ENCODE peak calls at places on chromosomes 16 and 17, in ten cellular contexts. I is transverse colon, U is stomach, C is prostate gland, Y is H1, L is spleen, P is endothelial cell of umbilical vein, W is HCT116, S is GM12878, B is vagina. F is an unnamed sample.
A peak's percentile ranks its signal among the peaks of the same experiment; 100 is the strongest.

GRCh38 chr17:4658478-4659305 is 17.2 kb upstream of the ALOX15 start:
- DNase-seq in I (no peak), U (no peak), C (no peak), Y (no peak), L (no peak), P (peak; percentile 51), W (no peak), S (no peak), B (no peak), F (no peak)

GRCh38 chr16:84115919-84116719 is 623 bp downstream of the MBTPS1 start:
- DNase-seq in I (peak; percentile 62), U (peak; percentile 66), C (peak; percentile 41), Y (no peak), L (no peak), P (peak; percentile 52), W (no peak), S (no peak), B (no peak), F (no peak)

GRCh38 chr17:82587234-82588086 is 60.8 kb downstream of the WDR45B start:
- DNase-seq in I (no peak), U (no peak), C (no peak), Y (no peak), L (no peak), P (peak; percentile 30), W (no peak), S (no peak), B (no peak), F (no peak)

GRCh38 chr16:67284699-67285646 is 5.6 kb downstream of the PLEKHG4 start:
- DNase-seq in I (peak; percentile 49), U (peak; percentile 61), C (peak; percentile 36), Y (peak; percentile 82), L (no peak), P (peak; percentile 13), W (no peak), S (no peak), B (no peak), F (no peak)

GRCh38 chr17:68085751-68086445 is 50.4 kb downstream of the KPNA2 start:
- DNase-seq in I (peak; percentile 59), U (peak; percentile 43), C (no peak), Y (no peak), L (no peak), P (peak; percentile 20), W (no peak), S (no peak), B (peak; percentile 31), F (no peak)

GRCh38 chr16:11682655-11683096 is 14.4 kb downstream of the SNN start:
- DNase-seq in I (no peak), U (no peak), C (no peak), Y (no peak), L (no peak), P (no peak), W (no peak), S (no peak), B (no peak), F (no peak)

GRCh38 chr17:58327363-58328194 is 1.0 kb downstream of the TSPOAP1 start:
- DNase-seq in I (no peak), U (no peak), C (no peak), Y (no peak), L (peak; percentile 92), P (no peak), W (no peak), S (no peak), B (no peak), F (no peak)

GRCh38 chr16:6645758-6646423 is 686.8 kb upstream of the RBFOX1 start:
- DNase-seq in I (no peak), U (no peak), C (no peak), Y (no peak), L (no peak), P (no peak), W (no peak), S (no peak), B (no peak), F (no peak)

GRCh38 chr17:49257296-49257695 is 26.7 kb upstream of the PHOSPHO1 start:
- DNase-seq in I (no peak), U (no peak), C (no peak), Y (no peak), L (no peak), P (no peak), W (no peak), S (no peak), B (no peak), F (no peak)

GRCh38 chr17:49266233-49266632 is 35.6 kb upstream of the PHOSPHO1 start:
- DNase-seq in I (no peak), U (no peak), C (no peak), Y (no peak), L (no peak), P (no peak), W (no peak), S (no peak), B (no peak), F (no peak)

GRCh38 chr17:49259663-49260010 is 29.1 kb upstream of the PHOSPHO1 start:
- DNase-seq in I (no peak), U (no peak), C (no peak), Y (no peak), L (no peak), P (no peak), W (no peak), S (no peak), B (no peak), F (no peak)

GRCh38 chr17:49260922-49261291 is 30.3 kb upstream of the PHOSPHO1 start:
- DNase-seq in I (no peak), U (no peak), C (no peak), Y (no peak), L (no peak), P (no peak), W (no peak), S (no peak), B (no peak), F (peak; percentile 50)

GRCh38 chr17:49260011-49260921 is 29.7 kb upstream of the PHOSPHO1 start:
- DNase-seq in I (peak; percentile 52), U (peak; percentile 49), C (peak; percentile 25), Y (peak; percentile 70), L (peak; percentile 94), P (peak; percentile 87), W (peak; percentile 84), S (no peak), B (no peak), F (peak; percentile 93)
- TF ChIP-seq POLR2AphosphoS5 in I (no peak), U (peak; percentile 12), C (peak; percentile 19), Y (no peak), L (peak; percentile 70), P (peak; percentile 43), W (peak; percentile 69), S (no peak), B (no peak), F (peak; percentile 57)

GRCh38 chr16:4520913-4521312 is 17.7 kb downstream of the CDIP1 start:
- DNase-seq in I (no peak), U (no peak), C (no peak), Y (no peak), L (no peak), P (no peak), W (no peak), S (no peak), B (no peak), F (no peak)
- TF ChIP-seq POLR2A in I (no peak), U (no peak), C (no peak), Y (no peak), L (no peak), P (no peak), W (no peak), S (no peak), B (no peak), F (no peak)

GRCh38 chr17:57084802-57085447 is at the start of gene AKAP1:
- DNase-seq in I (peak; percentile 97), U (peak; percentile 98), C (peak; percentile 94), Y (peak; percentile 95), L (peak; percentile 99), P (peak; percentile 95), W (peak; percentile 91), S (peak; percentile 72), B (no peak), F (peak; percentile 99)

GRCh38 chr17:57084361-57084801 is 665 bp upstream of the AKAP1 start:
- DNase-seq in I (no peak), U (no peak), C (no peak), Y (no peak), L (no peak), P (no peak), W (no peak), S (no peak), B (no peak), F (no peak)

GRCh38 chr17:57085448-57086068 is 512 bp downstream of the AKAP1 start:
- DNase-seq in I (peak; percentile 88), U (peak; percentile 80), C (no peak), Y (peak; percentile 55), L (no peak), P (peak; percentile 54), W (no peak), S (no peak), B (no peak), F (peak; percentile 92)

GRCh38 chr17:57088298-57088697 is 3.3 kb downstream of the AKAP1 start:
- DNase-seq in I (no peak), U (no peak), C (no peak), Y (no peak), L (no peak), P (no peak), W (no peak), S (no peak), B (no peak), F (no peak)

DNA sequence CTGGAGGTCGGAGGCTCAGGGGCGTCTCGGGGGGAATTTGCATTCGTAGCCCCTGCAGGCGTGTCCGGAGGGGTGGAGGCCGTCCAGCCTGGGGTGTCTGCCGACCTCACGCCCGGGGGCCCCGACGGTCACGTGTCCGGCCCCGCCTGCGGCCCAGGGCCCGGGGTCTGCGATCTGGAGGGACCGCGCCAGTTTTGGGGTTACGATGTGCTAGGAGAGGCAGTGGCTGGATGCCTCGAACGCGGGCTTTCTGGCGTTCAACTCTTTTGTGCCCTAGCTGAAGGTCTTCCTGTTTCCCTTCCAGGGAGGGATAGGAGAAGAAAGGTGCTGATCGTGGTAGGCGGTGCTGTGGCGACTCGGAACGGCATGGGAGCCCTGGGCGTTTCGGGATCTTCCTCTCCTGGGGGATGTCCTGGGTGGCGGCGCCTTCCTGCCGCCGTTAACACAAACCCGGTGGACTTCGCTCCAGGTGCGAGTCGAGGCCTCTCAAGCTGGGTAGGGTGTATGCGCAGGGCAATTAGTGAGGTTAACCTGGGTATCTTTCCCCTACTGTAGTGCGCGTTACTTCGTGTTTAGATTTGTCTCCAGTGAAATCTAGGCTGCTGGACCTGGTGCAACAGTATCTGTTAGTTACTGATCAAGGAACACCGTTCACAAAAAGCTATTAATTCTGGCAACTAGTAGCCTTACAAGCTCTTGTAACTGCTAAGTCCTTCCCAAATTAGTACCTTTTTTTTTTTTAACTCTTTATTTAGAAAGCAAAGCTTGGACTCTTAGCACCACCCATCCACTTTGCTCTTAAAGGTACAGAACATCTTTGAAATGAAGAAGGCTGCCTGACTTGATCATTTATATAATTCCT is 1.3 kb downstream of the AKAP1 start:
- DNase-seq in I (peak; percentile 83), U (peak; percentile 50), C (no peak), Y (peak; percentile 63), L (no peak), P (peak; percentile 33), W (no peak), S (no peak), B (no peak), F (peak; percentile 87)
- H3K27ac ChIP-seq in I (peak overlapping the region; percentile 99), U (peak overlapping the region; percentile 97), C (peak overlapping the region; percentile 93), Y (no peak overlapping the region), L (peak overlapping the region; percentile 94), P (no peak overlapping the region), W (peak overlapping the region; percentile 82), S (peak overlapping the region; percentile 34), B (peak overlapping the region; percentile 94), F (peak overlapping the region; percentile 80)

DNA sequence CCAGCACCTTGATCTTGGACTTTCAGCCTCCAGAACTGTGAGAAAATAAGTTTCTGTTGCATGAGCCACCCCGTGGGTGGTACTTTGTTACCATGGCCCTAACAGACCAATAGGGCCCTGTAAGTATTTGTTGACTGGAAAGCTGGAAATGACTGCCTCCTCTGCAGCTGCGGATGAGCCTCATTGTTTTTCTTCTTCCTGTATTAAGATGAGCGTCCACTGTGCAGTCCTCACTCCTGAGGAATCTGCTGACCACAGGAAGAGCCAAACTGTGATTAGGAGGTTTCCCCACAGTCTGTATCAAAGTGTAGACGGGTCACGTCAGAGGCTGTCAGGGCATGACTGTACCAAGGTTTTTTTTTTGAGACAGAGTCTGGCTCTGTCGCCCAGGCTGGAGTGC is 12.2 kb upstream of the AKTIP start:
- DNase-seq in I (no peak), U (no peak), C (no peak), Y (no peak), L (no peak), P (peak; percentile 91), W (no peak), S (no peak), B (no peak), F (no peak)
- TF ChIP-seq POLR2AphosphoS5 in I (no peak), U (no peak), C (no peak), Y (no peak), L (no peak), P (peak; percentile 69), W (no peak), S (no peak), B (no peak), F (peak; percentile 86)

F was measured in upper lobe of left lung.